ENCODE peak calls at places on chromosomes 5 and 9, in four cellular contexts. One of them, this sample, is unnamed. For H3K9me3, the result is how much of the 10 kb centered on the place peaks cover.

GRCh38 chr5:149837680-149838269 is 106.8 kb downstream of the PDE6A start:
- DNase-seq in aorta: no peak
- DNase-seq in heart left ventricle: no peak
- DNase-seq in naive thymus-derived CD4-positive, alpha-beta T cell: no peak
- DNase-seq in this sample: peak

GRCh38 chr9:133403766-133404439 is 13.9 kb downstream of the REXO4 start:
- DNase-seq in aorta: no peak
- DNase-seq in heart left ventricle: no peak
- DNase-seq in naive thymus-derived CD4-positive, alpha-beta T cell: peak
- DNase-seq in this sample: peak

GRCh38 chr5:157599565-157599964 is 24.0 kb upstream of the ADAM19 start:
- DNase-seq in aorta: no peak
- DNase-seq in heart left ventricle: no peak
- DNase-seq in naive thymus-derived CD4-positive, alpha-beta T cell: no peak
- DNase-seq in this sample: no peak

GRCh38 chr5:115329475-115329874 is 33.0 kb upstream of the CCDC112 start:
- DNase-seq in aorta: no peak
- DNase-seq in heart left ventricle: no peak
- DNase-seq in naive thymus-derived CD4-positive, alpha-beta T cell: no peak
- DNase-seq in this sample: no peak

GRCh38 chr9:88605500-88606172 is 70.7 kb downstream of the NXNL2 start:
- DNase-seq in aorta: no peak
- DNase-seq in heart left ventricle: no peak
- DNase-seq in naive thymus-derived CD4-positive, alpha-beta T cell: no peak
- DNase-seq in this sample: no peak

GRCh38 chr5:36874465-36874864 is 2.1 kb upstream of the NIPBL start:
- DNase-seq in aorta: no peak
- DNase-seq in heart left ventricle: no peak
- DNase-seq in naive thymus-derived CD4-positive, alpha-beta T cell: peak
- DNase-seq in this sample: no peak

GRCh38 chr5:178413992-178414391 is 176.2 kb downstream of the COL23A1 start:
- DNase-seq in aorta: peak
- DNase-seq in heart left ventricle: no peak
- DNase-seq in naive thymus-derived CD4-positive, alpha-beta T cell: no peak
- DNase-seq in this sample: no peak

GRCh38 chr5:141882594-141883183 is 4.5 kb upstream of the PCDH1 start:
- DNase-seq in aorta: no peak
- DNase-seq in heart left ventricle: no peak
- DNase-seq in naive thymus-derived CD4-positive, alpha-beta T cell: no peak
- DNase-seq in this sample: no peak

GRCh38 chr9:98010450-98010849 is 27.3 kb downstream of the ANP32B start:
- DNase-seq in aorta: no peak
- DNase-seq in heart left ventricle: no peak
- DNase-seq in naive thymus-derived CD4-positive, alpha-beta T cell: no peak
- DNase-seq in this sample: no peak

GRCh38 chr5:124245276-124245675 is 501.2 kb downstream of the ZNF608 start:
- DNase-seq in aorta: no peak
- DNase-seq in heart left ventricle: no peak
- DNase-seq in naive thymus-derived CD4-positive, alpha-beta T cell: no peak
- DNase-seq in this sample: no peak
- H3K9me3 ChIP-seq in aorta: under half
- H3K9me3 ChIP-seq in heart left ventricle: under half
- H3K9me3 ChIP-seq in naive thymus-derived CD4-positive, alpha-beta T cell: under half
- H3K9me3 ChIP-seq in this sample: under half

DNA sequence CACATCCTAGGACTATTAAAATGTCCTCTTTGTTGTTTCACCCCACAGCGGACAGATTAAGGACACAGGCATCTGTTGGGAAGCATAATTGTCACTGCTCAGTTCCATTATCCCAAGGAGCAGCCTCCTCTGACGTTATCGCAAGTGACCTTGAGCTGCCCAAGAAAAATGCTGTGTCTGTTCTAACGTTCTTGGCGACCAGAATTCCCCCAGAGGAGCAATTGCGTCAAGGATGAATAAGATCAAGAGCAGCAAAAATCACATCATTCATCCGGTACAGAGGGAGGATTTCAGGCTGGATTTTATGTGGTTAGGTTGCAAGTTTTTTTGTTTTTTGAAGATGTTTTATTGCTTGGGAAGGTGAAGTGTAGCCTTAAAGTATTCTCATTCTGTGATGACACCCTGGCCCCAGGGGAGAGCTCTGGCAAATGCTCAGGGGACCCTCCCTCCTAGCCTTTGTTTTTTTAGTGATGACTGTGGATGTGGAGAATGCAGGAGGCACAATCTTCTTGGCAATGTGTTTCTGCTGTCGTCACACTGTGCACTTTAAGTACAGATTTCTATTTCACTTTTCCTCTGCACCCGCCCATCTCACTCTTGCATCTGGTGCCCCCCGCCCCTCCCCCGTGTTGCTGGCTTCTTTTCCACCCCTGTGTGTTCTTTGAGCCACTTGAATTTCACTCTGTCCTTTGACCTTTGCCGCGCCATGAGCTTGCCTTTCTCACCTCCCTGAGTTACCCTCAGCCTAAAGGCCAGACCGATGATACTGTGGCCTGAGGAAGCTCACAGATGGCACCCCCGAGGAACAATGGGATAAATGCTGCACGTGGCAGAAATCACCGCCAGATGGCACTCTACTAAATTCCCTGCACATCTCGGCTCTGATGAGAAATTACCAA is 308.4 kb downstream of the RAB3C start:
- DNase-seq in aorta: peak
- DNase-seq in heart left ventricle: peak
- DNase-seq in naive thymus-derived CD4-positive, alpha-beta T cell: peak
- DNase-seq in this sample: peak
- H3K4me3 ChIP-seq in aorta: no peak
- H3K4me3 ChIP-seq in heart left ventricle: no peak
- H3K4me3 ChIP-seq in naive thymus-derived CD4-positive, alpha-beta T cell: no peak
- H3K4me3 ChIP-seq in this sample: no peak

GRCh38 chr9:135073081-135073740 is 14.3 kb upstream of the OLFM1 start:
- DNase-seq in aorta: no peak
- DNase-seq in heart left ventricle: no peak
- DNase-seq in naive thymus-derived CD4-positive, alpha-beta T cell: no peak
- DNase-seq in this sample: no peak
- H3K9me3 ChIP-seq in aorta: under half
- H3K9me3 ChIP-seq in heart left ventricle: under half
- H3K9me3 ChIP-seq in naive thymus-derived CD4-positive, alpha-beta T cell: under half
- H3K9me3 ChIP-seq in this sample: under half

DNA sequence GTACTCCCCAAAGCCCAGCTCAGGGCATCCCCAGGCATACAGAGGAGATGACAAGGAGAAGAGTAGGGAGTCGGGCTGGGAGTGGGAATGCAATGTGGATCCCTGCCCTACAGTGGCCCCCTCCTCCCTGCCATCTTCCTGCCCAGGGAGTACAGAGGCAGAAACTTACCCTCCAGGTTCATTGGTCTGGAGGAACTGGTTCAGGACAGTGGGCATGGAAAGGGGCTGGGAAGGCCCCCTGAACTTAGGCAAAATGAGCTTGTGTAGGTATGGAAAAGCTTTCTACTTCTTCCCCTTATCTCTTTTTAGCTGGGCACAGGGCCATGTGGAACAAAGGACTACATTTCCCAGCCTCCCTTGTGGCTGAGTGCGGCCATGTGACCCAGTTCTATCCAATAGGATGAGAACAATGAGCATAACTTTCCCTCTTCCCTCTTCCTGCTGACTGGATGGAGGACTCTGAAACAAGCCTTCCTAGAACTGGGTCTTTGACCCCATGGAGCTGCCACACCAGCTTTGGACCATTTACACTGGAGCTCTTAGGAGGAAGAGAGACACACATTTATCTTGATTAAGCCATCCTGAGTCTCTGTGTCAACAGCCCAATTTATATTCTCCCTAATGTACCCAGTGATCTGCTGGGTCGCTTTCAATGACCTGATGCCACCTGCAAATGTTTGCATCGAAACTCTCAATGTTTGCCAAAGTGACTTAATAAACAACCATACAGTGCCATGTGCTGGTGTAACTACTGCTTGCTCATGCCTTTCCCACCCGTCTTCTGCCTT is 25.0 kb upstream of the HMCN2 start:
- DNase-seq in aorta: peak
- DNase-seq in heart left ventricle: peak
- DNase-seq in naive thymus-derived CD4-positive, alpha-beta T cell: peak
- DNase-seq in this sample: peak
- H3K4me3 ChIP-seq in aorta: no peak
- H3K4me3 ChIP-seq in heart left ventricle: no peak
- H3K4me3 ChIP-seq in naive thymus-derived CD4-positive, alpha-beta T cell: no peak
- H3K4me3 ChIP-seq in this sample: no peak

GRCh38 chr9:113056191-113057106 is at the start of gene ZFP37:
- DNase-seq in aorta: peak
- DNase-seq in heart left ventricle: peak
- DNase-seq in naive thymus-derived CD4-positive, alpha-beta T cell: peak
- DNase-seq in this sample: peak

GRCh38 chr9:113057193-113057592 is 669 bp upstream of the ZFP37 start:
- DNase-seq in aorta: no peak
- DNase-seq in heart left ventricle: no peak
- DNase-seq in naive thymus-derived CD4-positive, alpha-beta T cell: no peak
- DNase-seq in this sample: no peak
- H3K9me3 ChIP-seq in aorta: under half
- H3K9me3 ChIP-seq in heart left ventricle: under half
- H3K9me3 ChIP-seq in naive thymus-derived CD4-positive, alpha-beta T cell: under half
- H3K9me3 ChIP-seq in this sample: under half

DNA sequence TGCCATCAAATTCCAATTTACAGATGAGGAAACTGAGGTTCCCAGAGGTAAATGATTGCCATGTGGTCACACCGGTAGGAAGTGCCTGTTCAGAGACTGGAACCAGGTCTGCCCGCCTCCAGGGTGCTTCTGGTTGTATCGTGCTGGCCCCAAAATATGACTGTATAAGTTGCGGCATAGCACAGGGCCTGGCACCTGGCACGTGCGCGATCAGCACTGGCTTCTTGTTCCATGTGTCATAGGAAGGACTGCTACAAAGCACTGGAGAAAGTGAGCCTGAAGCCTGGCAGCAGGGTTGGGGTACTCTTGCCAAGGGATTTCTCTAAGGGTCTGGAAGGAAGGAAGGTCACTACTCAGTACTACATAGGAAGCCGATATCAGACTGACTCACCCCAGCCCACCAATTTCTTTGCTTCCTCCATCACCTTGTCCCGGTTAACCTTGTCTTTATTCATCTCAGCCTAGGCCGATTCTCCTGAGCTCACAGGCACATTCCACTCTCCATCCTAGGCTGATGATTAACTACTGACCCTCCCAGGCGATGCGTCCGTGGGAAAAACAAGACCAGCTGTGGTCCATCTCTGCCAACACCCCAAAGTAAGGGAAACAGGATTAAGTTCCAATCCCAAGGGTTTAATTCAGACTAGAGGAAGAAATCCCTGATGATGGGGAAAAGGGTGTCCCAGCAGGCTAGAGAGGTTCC is 1.8 kb downstream of the HRH2 start:
- DNase-seq in aorta: no peak
- DNase-seq in heart left ventricle: no peak
- DNase-seq in naive thymus-derived CD4-positive, alpha-beta T cell: no peak
- DNase-seq in this sample: no peak
- H3K4me3 ChIP-seq in aorta: no peak
- H3K4me3 ChIP-seq in heart left ventricle: peak
- H3K4me3 ChIP-seq in naive thymus-derived CD4-positive, alpha-beta T cell: no peak
- H3K4me3 ChIP-seq in this sample: no peak